ENCODE peak calls at places on chromosomes 7 and 10, in four cellular contexts. G is HCT116, J is HepG2, Q is K562. Y is an unnamed sample.

GRCh38 chr10:120369831-120370230 is 87.2 kb upstream of the PLPP4 start:
- DNase-seq in Q (no peak), G (no peak), J (no peak), Y (no peak)

GRCh38 chr10:45505336-45505735 is 131.3 kb downstream of the ALOX5 start:
- DNase-seq in Q (no peak), J (no peak), G (no peak), Y (no peak)

GRCh38 chr10:114042895-114043531 is 653 bp upstream of the ADRB1 start:
- DNase-seq in Q (no peak), J (no peak), G (peak), Y (no peak)

GRCh38 chr10:68633816-68634466 is 73.8 kb downstream of the TET1 start:
- DNase-seq in J (no peak), Q (no peak), G (no peak), Y (no peak)

GRCh38 chr7:100467638-100468373 is 3.7 kb upstream of the SPACDR start:
- DNase-seq in Q (peak), G (no peak), J (no peak), Y (no peak)

GRCh38 chr7:143375298-143376034 is 5.7 kb upstream of the ZYX start:
- DNase-seq in J (no peak), G (no peak), Q (no peak), Y (no peak)

GRCh38 chr10:86348321-86349210 is 18.0 kb downstream of the GRID1 start:
- DNase-seq in J (peak), G (no peak), Q (no peak), Y (no peak)

GRCh38 chr7:64849250-64849923 is 53.7 kb upstream of the ZNF273 start:
- DNase-seq in G (no peak), Q (peak), J (no peak), Y (no peak)

DNA sequence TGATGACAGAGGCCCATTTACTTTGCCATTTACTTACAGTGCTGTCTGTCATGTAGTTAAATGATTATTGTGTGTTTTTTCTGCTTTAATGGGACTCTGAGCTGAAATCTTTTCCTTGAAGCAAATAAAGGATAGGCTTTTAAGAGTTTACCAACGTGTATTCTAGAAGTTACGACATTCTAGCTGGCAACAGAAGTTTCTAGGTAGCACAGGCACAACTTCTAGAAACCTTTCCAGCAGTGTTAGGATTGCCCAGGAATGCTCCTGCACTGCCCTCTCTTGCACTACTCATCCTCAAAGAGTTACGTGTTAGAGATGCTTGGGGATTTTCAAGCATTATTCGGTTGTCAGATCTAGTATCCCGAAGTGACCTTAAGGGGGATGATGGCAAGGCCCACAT is 42.5 kb upstream of the TMEM236 start:
- DNase-seq in J (no peak), G (no peak), Q (no peak), Y (no peak)
- TF ChIP-seq TCF7L2 in J (no peak), G (no peak), Q (no peak), Y (no peak)

DNA sequence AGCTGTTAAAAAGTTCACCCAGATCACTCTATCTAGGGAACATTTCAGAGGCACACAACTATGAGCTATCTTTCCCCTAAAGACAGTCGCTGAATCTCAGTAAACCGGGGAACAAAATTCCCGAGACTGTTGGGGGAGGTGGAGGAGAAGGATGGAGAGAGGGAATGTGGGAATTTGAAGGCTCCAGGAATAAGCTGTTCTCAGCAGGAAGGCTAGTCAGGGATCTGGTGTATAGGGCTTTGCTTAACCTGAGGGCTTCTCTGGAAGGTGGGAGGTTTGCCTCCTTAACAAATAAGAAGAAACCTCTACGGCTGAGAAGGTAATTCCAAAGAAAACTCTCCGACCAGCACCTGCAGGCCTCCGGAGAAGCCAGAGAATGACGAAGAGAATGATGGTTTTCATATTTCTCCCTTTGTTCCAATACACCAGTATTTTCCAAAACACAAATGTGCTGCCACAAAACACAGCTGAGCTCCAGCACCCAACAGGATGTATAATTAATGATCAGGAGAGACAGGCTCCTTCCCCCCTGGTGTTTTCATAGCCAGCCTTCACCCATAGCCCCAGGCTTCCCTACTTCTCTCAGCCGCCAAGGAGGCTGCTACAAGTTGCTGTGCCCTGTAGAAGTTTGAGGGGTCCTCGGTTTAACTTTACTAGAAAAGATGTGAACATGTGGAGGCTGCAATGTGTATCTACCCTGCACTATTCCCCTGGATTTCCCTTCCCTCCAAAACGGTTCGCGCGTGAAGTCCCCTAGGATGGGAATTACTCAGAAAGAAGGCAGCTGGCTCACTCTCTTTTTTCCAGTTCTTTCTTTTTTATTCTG is 2.0 kb downstream of the KCNMA1 start:
- DNase-seq in J (no peak), Q (no peak), G (no peak), Y (no peak)
- H3K4me3 ChIP-seq in J (no peak), Q (no peak), G (no peak), Y (peak)

GRCh38 chr7:159144756-159145543 is at the start of gene VIPR2:
- DNase-seq in J (no peak), Q (no peak), G (no peak), Y (no peak)
- TF ChIP-seq TCF7L2 in J (no peak), Q (no peak), G (no peak), Y (no peak)

GRCh38 chr10:4998671-4999070 is 5.0 kb downstream of the AKR1C2 start:
- DNase-seq in J (no peak), G (no peak), Q (no peak), Y (no peak)

DNA sequence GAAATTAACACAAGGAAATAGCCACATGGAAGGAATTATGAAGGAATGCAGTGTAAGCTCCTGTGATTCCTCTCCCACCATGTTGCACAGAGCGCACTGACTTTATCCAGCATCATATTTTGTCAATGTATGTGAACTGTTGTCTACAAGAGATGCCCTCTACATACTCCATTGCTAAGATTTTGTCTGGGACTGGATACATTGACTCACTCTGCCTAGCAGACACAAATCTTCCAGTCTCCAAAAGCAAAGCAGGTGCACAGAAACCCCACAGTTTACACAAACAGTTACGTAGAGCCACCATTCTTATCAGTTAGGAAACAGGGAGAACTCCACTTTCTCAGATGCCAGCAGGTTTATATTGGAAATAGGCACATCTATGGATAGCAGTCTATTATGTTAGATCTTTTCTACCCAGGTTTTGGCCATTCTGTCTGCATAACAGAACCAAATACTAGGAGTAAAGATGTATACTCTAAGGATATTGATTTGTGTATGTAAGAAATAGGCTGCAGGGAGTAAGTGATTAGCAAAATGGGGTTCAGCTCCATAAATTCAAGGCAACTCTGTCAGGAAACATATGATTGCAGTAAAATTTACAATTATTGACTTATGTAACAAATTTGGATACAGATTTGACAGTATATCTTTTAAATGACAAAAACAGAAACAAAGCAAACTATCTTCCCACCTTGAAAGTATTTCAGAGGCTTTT is 1.5 kb downstream of the AKR1C2 start:
- DNase-seq in G (no peak), J (no peak), Q (no peak), Y (no peak)
- H3K4me3 ChIP-seq in G (no peak), J (peak), Q (no peak), Y (no peak)

GRCh38 chr7:128938524-128939074 is 872 bp downstream of the IRF5 start:
- DNase-seq in Q (peak), J (no peak), G (no peak), Y (no peak)
- TF ChIP-seq TCF7L2 in Q (no peak), J (no peak), G (no peak), Y (no peak)

GRCh38 chr7:73827568-73828106 is 3.2 kb upstream of the CLDN4 start:
- DNase-seq in Q (peak), J (no peak), G (peak), Y (peak)
- H3K4me3 ChIP-seq in Q (no peak), J (no peak), G (peak), Y (peak)

GRCh38 chr7:121037828-121038716 is 49.6 kb downstream of the CPED1 start:
- DNase-seq in J (no peak), Q (no peak), G (no peak), Y (no peak)
- TF ChIP-seq TCF7L2 in J (no peak), Q (no peak), G (no peak), Y (no peak)

DNA sequence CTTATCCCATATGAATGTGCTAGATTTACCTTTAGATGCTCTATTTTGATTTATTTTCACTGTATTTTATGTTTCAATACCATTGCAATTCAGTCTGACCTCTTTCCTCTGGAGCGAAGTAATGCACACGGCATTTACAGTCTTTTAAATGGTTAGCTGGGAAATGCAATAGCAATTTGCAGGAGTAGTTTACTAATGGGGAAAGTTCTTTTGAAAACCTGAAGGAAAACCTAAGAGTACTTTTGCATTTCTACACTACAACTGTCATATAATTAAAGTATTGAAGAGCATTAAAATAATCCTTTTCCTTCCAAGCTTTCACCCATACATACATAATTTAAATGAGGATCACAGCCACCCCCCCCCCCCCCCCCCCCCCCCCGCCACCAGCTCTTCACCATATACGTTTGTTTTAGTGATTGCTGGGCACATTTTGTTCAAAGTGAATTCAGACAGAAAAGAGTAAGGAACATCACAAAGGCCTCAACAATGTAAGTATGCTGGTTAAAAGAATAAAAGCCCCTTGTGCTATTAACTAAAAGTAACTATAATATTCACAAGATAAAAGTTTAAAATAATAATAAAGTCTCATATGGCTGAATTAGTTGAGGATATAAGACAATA is 3.5 kb downstream of the SKIDA1 start:
- DNase-seq in J (no peak), Q (no peak), G (no peak), Y (no peak)
- H3K4me3 ChIP-seq in J (no peak), Q (no peak), G (no peak), Y (no peak)

GRCh38 chr7:101650579-101651081 is 21.5 kb upstream of the MYL10 start:
- DNase-seq in Q (no peak), J (no peak), G (no peak), Y (no peak)
- TF ChIP-seq TCF7L2 in Q (no peak), J (no peak), G (no peak), Y (no peak)

GRCh38 chr7:34064511-34065158 is 159.3 kb downstream of the BMPER start:
- DNase-seq in J (no peak), Q (no peak), G (no peak), Y (no peak)

GRCh38 chr7:34069676-34070075 is 164.3 kb downstream of the BMPER start:
- DNase-seq in Q (no peak), J (peak), G (no peak), Y (no peak)

GRCh38 chr7:34067406-34067805 is 162.1 kb downstream of the BMPER start:
- DNase-seq in J (no peak), G (no peak), Q (no peak), Y (no peak)

GRCh38 chr7:34066968-34067367 is 161.6 kb downstream of the BMPER start:
- DNase-seq in Q (no peak), G (no peak), J (no peak), Y (no peak)

DNA sequence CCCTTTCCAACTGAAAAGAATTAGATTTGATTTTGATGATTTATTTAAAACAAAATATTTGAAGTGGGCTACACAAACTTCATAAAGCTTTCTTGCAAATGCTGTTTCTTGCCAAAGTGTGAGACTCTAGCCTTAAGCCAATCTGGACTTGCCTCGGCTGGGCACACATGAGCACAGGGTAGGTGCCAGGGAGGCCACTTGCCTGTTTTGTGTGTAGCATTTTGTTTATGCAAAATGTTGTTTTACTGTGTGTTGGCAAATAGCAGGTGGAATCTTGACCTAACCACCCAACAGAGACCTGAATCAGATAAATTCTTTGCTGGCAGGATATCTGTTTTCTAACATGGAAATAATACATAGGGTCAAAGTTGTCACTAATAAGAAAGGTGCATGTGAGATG is 161.1 kb downstream of the BMPER start:
- DNase-seq in G (no peak), J (no peak), Q (no peak), Y (no peak)
- H3K4me3 ChIP-seq in G (no peak), J (no peak), Q (no peak), Y (no peak)

Y was measured in Panc1.